ENCODE peak calls at places on chromosomes 4 and X, in five cellular contexts. M is T47D, A is K562, C is HepG2, P is SK-N-SH. Q is an unnamed sample.

GRCh38 chr4:147539959-147540358 is 59.1 kb downstream of the EDNRA start:
- DNase-seq in M (no peak), A (no peak), C (no peak), P (no peak), Q (no peak)

GRCh38 chr4:116413222-116413621 is 672.2 kb downstream of the TRAM1L1 start:
- DNase-seq in M (no peak), A (no peak), C (no peak), P (no peak), Q (no peak)

GRCh38 chr4:108118505-108118904 is 50.2 kb downstream of the LEF1 start:
- DNase-seq in M (peak), A (peak), C (peak), P (no peak), Q (no peak)

GRCh38 chrX:85004255-85004654 is 578 bp downstream of the APOOL start:
- DNase-seq in M (no peak), A (no peak), C (no peak), P (peak), Q (no peak)

GRCh38 chr4:173538903-173539445 is 8.9 kb upstream of the HAND2 start:
- DNase-seq in M (no peak), A (no peak), C (no peak), P (no peak), Q (no peak)

GRCh38 chr4:40842318-40842717 is 92.6 kb downstream of the NSUN7 start:
- DNase-seq in M (no peak), A (no peak), C (no peak), P (no peak), Q (no peak)

GRCh38 chrX:2989565-2989964 is 16.8 kb upstream of the ARSH start:
- DNase-seq in M (no peak), A (no peak), C (no peak), P (no peak), Q (no peak)

GRCh38 chr4:101835121-101835904 is 44.8 kb downstream of the BANK1 start:
- DNase-seq in M (no peak), A (no peak), C (peak), P (peak), Q (no peak)

GRCh38 chr4:107666134-107666533 is 53.9 kb downstream of the PAPSS1 start:
- DNase-seq in M (no peak), A (no peak), C (peak), P (peak), Q (no peak)

GRCh38 chr4:26991057-26991456 is 130.4 kb downstream of the STIM2 start:
- DNase-seq in M (no peak), A (no peak), C (no peak), P (no peak), Q (no peak)

GRCh38 chr4:17865866-17866363 is 55.1 kb downstream of the NCAPG start:
- DNase-seq in M (no peak), A (no peak), C (no peak), P (no peak), Q (no peak)

GRCh38 chr4:140595065-140595464 is 26.3 kb upstream of the UCP1 start:
- DNase-seq in M (peak), A (peak), C (peak), P (no peak), Q (peak)

GRCh38 chr4:102169345-102169744 is 175.9 kb downstream of the SLC39A8 start:
- DNase-seq in M (no peak), A (no peak), C (no peak), P (peak), Q (no peak)

GRCh38 chr4:89492476-89493110 is 185.0 kb upstream of the GPRIN3 start:
- DNase-seq in M (no peak), A (no peak), C (no peak), P (no peak), Q (no peak)

DNA sequence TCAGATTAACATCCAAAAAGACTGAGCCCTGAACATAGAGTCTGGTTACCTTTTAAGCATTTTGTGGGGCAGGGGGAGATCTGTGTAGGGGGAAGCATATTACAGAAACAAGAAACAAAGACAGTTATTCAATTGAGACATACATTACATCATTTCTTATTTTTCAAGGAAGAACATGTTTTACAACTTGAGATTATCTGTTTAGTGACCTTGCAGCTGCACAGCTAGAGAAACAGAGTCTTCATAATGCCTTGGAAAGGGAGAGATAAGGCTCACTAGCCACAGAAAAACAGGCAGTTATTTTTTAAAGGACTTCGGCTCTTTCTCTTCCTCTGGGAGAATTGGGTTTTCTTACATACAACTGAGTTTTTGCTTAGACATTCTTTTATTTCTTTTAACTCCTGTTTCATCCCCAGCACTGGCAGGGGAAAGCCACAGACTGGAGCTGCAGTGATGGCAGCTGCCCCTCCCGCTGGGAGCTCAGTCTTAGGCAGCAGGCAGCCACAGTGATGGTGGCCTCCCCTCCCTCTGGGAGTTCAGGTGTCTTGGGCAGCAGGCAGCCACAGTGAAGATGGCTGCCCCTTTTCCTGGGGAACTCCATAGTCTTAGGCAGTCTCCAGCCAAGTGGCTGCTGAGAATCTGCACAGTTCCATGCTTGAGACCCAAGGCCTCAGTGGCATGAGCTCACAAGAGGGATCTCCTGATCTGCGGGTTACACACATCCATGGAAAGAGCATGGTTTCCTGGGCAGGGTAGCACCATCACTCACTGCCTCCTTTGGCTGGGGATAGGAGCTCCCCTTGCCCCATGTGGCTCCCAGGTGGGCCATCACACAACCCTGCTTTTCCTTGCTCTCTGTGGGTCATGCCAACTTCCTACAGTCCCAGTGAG is 19.4 kb upstream of the TMPRSS11F start:
- DNase-seq in M (no peak), A (no peak), C (no peak), P (no peak), Q (no peak)
- TF ChIP-seq JUND in M (no peak), A (no peak), C (no peak), P (no peak), Q (no peak)

GRCh38 chrX:375181-376036 is 11.3 kb downstream of the PPP2R3B start:
- DNase-seq in M (no peak), A (no peak), C (no peak), P (no peak), Q (no peak)

GRCh38 chrX:371907-372306 is 14.8 kb downstream of the PPP2R3B start:
- DNase-seq in M (no peak), A (no peak), C (no peak), P (no peak), Q (no peak)

GRCh38 chrX:372856-373640 is 13.7 kb downstream of the PPP2R3B start:
- DNase-seq in M (no peak), A (no peak), C (no peak), P (no peak), Q (no peak)

GRCh38 chrX:374566-374965 is 12.1 kb downstream of the PPP2R3B start:
- DNase-seq in M (no peak), A (no peak), C (no peak), P (peak), Q (no peak)

GRCh38 chrX:373641-374471 is 12.9 kb downstream of the PPP2R3B start:
- DNase-seq in M (peak), A (no peak), C (peak), P (no peak), Q (no peak)
- TF ChIP-seq JUND in M (no peak), A (no peak), C (no peak), P (no peak), Q (no peak)

DNA sequence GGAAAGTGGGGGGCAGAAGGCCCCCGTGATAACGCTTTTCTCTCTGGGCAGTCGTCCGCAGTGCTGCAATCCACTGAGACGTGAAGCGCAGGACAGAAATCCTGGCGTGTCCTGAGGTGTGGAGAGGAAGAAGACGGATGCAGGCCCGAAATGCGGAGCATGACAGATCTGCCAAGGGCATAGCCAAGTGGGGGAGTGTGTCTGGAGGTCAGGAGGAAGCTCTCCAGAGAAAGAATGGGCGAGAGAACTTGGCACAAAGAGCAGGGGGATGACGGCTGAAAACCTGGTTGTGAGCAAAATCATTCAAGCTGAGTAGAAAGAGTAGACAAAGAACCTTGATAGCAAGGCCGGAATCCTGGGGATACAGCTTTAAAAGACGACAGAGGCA is 23.7 kb upstream of the HELT start:
- DNase-seq in M (no peak), A (no peak), C (no peak), P (no peak), Q (no peak)
- TF ChIP-seq JUND in M (no peak), A (no peak), C (no peak), P (no peak), Q (no peak)

DNA sequence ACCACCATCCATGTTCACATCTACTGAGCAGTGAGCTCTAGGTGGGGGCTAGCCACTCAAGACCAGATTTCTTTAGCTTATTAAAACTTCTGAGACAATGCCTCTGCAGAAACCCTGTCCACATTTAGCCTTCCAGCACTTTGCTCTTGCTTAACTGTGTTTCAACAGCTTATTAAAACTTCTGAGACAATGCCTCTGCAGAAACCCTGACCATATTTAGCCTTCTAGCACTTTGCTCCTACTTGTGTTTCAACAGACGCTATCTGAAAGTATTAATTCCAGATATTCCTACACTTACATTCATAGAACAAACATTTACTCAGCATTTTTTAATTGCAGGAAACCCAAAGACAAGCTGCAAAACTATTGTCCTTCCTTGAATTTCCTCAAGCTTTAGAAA is 91.9 kb downstream of the SEL1L3 start:
- DNase-seq in M (no peak), A (no peak), C (no peak), P (no peak), Q (no peak)
- TF ChIP-seq JUND in M (no peak), A (no peak), C (no peak), P (no peak), Q (no peak)

DNA sequence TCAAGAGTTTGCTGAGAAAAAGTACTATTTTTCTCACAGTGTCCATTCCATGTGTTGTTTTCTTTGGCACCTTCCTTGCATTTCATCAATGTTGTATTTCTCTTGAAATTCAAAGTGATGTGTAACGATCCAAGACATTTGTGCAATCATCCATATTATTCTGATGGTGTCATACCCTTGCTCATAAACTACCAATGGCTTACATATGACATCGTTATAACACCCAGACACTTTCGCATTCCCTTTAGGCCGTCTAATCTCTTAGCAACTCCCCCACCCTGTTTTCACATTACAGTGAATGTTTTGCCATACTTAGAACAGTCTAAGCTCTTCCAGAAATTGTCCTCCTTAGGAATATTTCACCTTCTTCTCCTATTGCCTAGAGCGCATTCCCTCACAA is 1779.0 kb downstream of the PCDH7 start:
- DNase-seq in M (no peak), A (no peak), C (no peak), P (no peak), Q (no peak)
- TF ChIP-seq JUND in M (no peak), A (no peak), C (no peak), P (no peak), Q (no peak)

DNA sequence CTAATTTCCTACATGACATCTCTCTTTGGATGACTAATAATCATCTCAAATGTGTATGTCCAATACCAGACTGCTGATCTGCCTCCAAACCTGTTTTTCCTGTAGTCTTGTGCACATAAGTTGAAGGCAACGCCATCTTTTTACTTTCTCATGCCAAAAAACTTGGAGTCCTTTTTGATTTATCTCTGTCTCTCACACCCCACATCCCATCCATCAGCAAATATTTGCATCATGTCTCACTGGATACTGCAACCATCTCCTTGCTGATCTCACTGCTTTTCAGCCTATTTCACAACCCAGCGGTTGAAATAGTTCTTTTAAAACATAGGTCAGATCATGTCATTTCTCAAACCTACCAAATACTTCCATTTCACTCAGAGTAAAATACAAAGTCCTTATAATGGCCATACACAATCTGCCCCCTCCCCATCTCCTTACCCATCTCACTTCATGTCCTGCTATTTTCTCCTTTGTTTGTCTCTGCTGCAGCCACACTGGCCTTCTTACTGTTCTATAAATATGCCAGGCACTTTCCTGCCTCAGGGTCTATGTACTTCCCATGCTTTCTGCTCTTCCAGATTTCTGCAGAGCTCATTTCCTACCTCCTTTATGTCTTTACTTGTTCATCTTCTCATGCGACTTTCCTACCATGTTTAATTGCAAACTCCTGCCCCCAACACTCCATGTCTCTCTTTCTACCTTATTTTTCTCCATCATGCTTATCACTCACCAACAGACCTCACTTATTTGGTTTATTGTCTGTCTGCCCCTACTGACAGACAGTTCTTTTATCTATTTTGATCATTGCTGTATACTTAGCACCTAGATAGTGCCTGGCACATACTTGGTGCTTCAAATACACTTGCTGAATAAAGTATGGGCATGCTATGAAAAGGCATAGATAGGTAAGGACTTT is 98.8 kb downstream of the ANXA3 start:
- DNase-seq in M (no peak), A (peak), C (no peak), P (no peak), Q (no peak)
- TF ChIP-seq JUND in M (no peak), A (peak), C (no peak), P (peak), Q (no peak)

GRCh38 chrX:19388064-19388679 is 44.4 kb downstream of the PDHA1 start:
- DNase-seq in M (no peak), A (no peak), C (no peak), P (no peak), Q (no peak)

GRCh38 chrX:19389217-19389616 is 45.5 kb downstream of the PDHA1 start:
- DNase-seq in M (no peak), A (no peak), C (no peak), P (no peak), Q (no peak)

GRCh38 chrX:19388741-19389140 is 45.0 kb downstream of the PDHA1 start:
- DNase-seq in M (no peak), A (no peak), C (no peak), P (no peak), Q (no peak)

GRCh38 chrX:19392078-19392477 is 48.4 kb downstream of the PDHA1 start:
- DNase-seq in M (no peak), A (no peak), C (no peak), P (no peak), Q (no peak)

DNA sequence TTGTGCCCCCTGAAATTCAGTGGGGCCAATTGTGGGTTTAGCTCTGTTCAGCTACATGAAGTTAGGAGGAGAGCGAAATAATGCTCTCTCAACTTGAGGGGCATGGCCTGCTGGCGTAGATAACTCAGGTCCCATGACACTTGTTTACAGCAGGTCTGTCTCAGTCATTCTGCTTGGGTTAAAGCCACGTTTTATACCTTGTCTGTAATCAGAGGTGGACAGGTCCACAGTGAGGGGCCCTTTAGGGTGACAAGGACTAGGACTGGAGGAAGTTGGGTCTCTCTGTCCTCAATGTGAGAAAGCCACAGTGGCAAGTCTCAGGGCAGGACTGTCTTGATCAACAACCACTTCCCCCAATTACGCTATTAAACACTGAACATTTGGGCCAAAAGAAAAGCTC is 49.0 kb downstream of the PDHA1 start:
- DNase-seq in M (no peak), A (peak), C (no peak), P (no peak), Q (no peak)
- TF ChIP-seq JUND in M (no peak), A (no peak), C (no peak), P (no peak), Q (no peak)

GRCh38 chr4:84968936-84969335 is 2.4 kb upstream of the WDFY3 start:
- DNase-seq in M (no peak), A (no peak), C (no peak), P (no peak), Q (no peak)
- TF ChIP-seq JUND in M (no peak), A (no peak), C (no peak), P (no peak), Q (no peak)

Q was measured in H1.